ENCODE peak calls at places on chromosomes 12 and 14, in eight cellular contexts. R is uterus, A is endothelial cell of umbilical vein, Z is suprapubic skin, X is ovary, E is IMR-90, H is upper lobe of left lung, T is A549. F is an unnamed sample.

GRCh38 chr14:89445252-89445973 is 28.4 kb upstream of the FOXN3 start:
- DNase-seq in A (no peak), R (no peak), T (no peak), H (no peak), E (peak; percentile 33), X (no peak), Z (no peak), F (no peak)

GRCh38 chr14:80095623-80096022 is 115.7 kb downstream of the DIO2 start:
- DNase-seq in Z (no peak), T (peak; percentile 70), X (no peak), E (peak; percentile 85), R (no peak), A (no peak), H (no peak), F (no peak)

GRCh38 chr12:10967409-10967808 is 19.3 kb downstream of the TAS2R50 start:
- DNase-seq in E (peak; percentile 64), T (no peak), Z (no peak), R (no peak), H (no peak), A (peak; percentile 79), X (no peak), F (no peak)

GRCh38 chr14:69363964-69364363 is 34.1 kb downstream of the ERH start:
- DNase-seq in H (no peak), A (no peak), T (no peak), Z (no peak), X (no peak), R (no peak), E (no peak), F (no peak)

GRCh38 chr12:52349196-52349595 is 18.1 kb downstream of the KRT85 start:
- DNase-seq in A (no peak), E (peak; percentile 4), H (no peak), T (no peak), Z (no peak), R (no peak), X (no peak), F (no peak)

GRCh38 chr12:77925536-77926108 is 94.9 kb downstream of the NAV3 start:
- DNase-seq in Z (peak; percentile 74), T (peak; percentile 95), E (peak; percentile 92), H (peak; percentile 65), A (peak; percentile 92), X (peak; percentile 70), R (peak; percentile 70), F (peak; percentile 55)

GRCh38 chr14:73125169-73125588 is 11.1 kb upstream of the PSEN1 start:
- DNase-seq in Z (no peak), H (no peak), R (no peak), X (no peak), T (no peak), A (no peak), E (no peak), F (no peak)

GRCh38 chr14:79483472-79483871 is 727.8 kb downstream of the DIO2 start:
- DNase-seq in Z (no peak), H (no peak), E (peak; percentile 93), X (no peak), A (no peak), T (peak; percentile 11), R (no peak), F (no peak)

GRCh38 chr14:22476005-22476751 is 112.8 kb downstream of the DAD1 start:
- DNase-seq in H (no peak), X (no peak), T (no peak), E (no peak), Z (no peak), A (no peak), R (no peak), F (no peak)

GRCh38 chr14:74620497-74620921 is 8.5 kb upstream of the LTBP2 start:
- DNase-seq in H (no peak), A (peak; percentile 97), X (no peak), Z (no peak), T (peak; percentile 71), E (peak; percentile 95), R (no peak), F (no peak)

GRCh38 chr12:131397493-131398181 is 313.3 kb upstream of the SFSWAP start:
- DNase-seq in H (no peak), T (no peak), X (no peak), A (no peak), E (no peak), Z (no peak), R (no peak), F (no peak)

GRCh38 chr12:79082595-79082994 is 218.0 kb downstream of the SYT1 start:
- DNase-seq in R (no peak), A (no peak), T (no peak), X (no peak), H (no peak), Z (no peak), E (no peak), F (no peak)

GRCh38 chr12:131223791-131224567 is 270.3 kb downstream of the ADGRD1 start:
- DNase-seq in A (no peak), Z (peak; percentile 66), E (no peak), T (peak; percentile 79), R (no peak), X (no peak), H (no peak), F (no peak)

GRCh38 chr14:64935508-64935907 is 7.0 kb downstream of the GPX2 start:
- DNase-seq in E (no peak), H (no peak), T (no peak), Z (no peak), A (no peak), R (no peak), X (no peak), F (no peak)
- TF ChIP-seq CTCF in E (no peak), H (no peak), T (no peak), Z (no peak), A (no peak), R (no peak), X (no peak), F (no peak)

DNA sequence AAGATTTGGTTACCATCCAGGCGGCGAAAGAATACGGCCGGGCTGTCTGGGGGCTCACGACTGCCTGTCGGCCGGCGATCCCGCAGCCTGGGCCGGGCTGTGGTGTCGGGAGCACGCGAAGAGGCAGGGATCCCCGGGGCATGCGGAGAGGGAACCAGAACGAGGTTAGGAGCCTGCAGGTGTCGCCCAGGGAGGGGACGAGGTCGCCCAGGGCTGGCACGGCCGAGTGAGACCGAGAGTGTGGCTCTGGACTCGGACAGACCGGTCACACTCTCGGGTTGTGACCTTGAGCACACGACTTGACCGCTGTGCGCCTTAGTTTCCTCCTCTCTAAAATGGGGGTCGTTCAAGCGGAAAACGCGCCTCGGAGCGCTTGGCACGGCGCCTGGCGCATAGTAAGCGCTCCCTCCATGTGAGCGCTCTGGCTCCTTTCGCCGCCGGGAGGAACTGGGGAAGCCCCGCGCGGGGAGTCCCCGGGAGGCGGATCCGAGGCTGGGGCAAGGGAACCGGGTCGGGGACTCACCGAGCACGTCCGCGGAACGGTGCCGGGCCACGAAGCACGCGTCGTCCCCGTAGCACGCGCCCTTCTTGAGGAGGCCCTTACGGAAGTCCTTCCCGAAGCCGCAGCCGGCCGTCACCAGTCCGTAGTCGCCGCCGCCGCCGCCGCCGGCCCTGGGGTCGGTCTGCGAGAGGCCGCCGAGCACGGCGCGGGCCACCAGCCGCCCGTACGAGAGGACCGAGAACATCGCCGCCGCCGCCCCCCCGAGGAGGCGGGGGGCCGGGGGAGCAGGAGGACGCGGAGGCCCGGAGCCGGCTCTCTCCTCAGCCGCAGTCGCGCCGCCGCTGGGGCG is 607 bp downstream of the PPTC7 start:
- DNase-seq in T (peak; percentile 55), A (peak; percentile 70), H (peak; percentile 83), R (peak; percentile 57), Z (peak; percentile 87), E (peak; percentile 33), X (peak; percentile 50), F (peak; percentile 58)
- TF ChIP-seq POLR2A in T (no peak), A (no peak), H (no peak), R (no peak), Z (no peak), E (no peak), X (no peak), F (no peak)

DNA sequence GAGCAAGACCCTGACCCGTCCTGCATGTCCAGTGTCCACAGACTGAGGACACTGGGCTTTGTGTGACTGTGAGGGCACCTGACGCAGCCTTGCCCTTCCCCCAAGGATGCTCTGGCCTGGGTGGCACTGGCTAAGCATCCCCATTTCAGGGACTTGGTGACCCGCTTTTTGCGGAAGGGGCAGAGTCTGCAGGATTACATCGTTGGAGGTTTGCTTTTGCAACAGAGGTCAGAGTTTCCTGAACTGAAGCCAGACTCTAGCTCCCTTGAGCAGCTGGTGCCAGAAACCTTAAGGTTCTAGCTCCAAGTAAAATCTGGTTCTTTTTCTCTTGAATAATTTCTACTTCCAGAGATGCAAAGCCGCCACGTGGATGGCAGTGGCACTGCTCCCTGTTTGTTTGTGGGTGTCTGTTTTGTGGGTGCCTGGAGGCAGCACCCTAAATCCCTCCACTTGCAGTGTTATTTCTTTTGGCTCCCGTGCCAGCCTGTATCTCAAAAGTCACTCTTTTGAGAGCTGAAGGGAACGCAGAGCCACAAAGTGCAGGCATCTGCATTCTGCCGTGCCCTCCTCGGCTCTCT is 184.7 kb downstream of the TSPAN9 start:
- DNase-seq in A (no peak), E (peak; percentile 28), H (no peak), X (no peak), Z (no peak), R (peak; percentile 40), T (no peak), F (no peak)
- TF ChIP-seq CTCF in A (no peak), E (peak; percentile 3), H (no peak), X (no peak), Z (no peak), R (no peak), T (no peak), F (no peak)

GRCh38 chr12:49018282-49019119 is at the start of gene PRKAG1:
- DNase-seq in H (peak; percentile 97), T (peak; percentile 98), E (peak; percentile 97), A (peak; percentile 97), R (peak; percentile 94), X (peak; percentile 93), Z (peak; percentile 98), F (peak; percentile 94)
- TF ChIP-seq POLR2A in H (peak; percentile 59), T (peak; percentile 77), E (peak; percentile 97), A (peak; percentile 95), R (peak; percentile 88), X (peak; percentile 89), Z (peak; percentile 90), F (peak; percentile 66)